ENCODE peak calls at places on chromosomes 12 and 14, in eight cellular contexts. Y, P, X, S, R, D, V and M are unnamed samples.

GRCh38 chr14:22928237-22929103 is 706 bp downstream of the PRMT5 start:
- DNase-seq in Y (no peak), P (no peak), X (no peak), S (no peak), R (no peak), D (no peak), V (no peak), M (no peak)

GRCh38 chr14:68978550-68978911 is 571 bp downstream of the ACTN1 start:
- DNase-seq in Y (peak), P (peak), X (peak), S (peak), R (peak), D (peak), V (peak), M (no peak)

GRCh38 chr12:122845041-122845864 is 10.0 kb downstream of the HIP1R start:
- DNase-seq in Y (no peak), P (peak), X (no peak), S (no peak), R (no peak), D (peak), V (no peak), M (no peak)

GRCh38 chr12:87690236-87690810 is 338.9 kb downstream of the C12orf50 start:
- DNase-seq in Y (no peak), P (no peak), X (no peak), S (no peak), R (no peak), D (no peak), V (no peak), M (no peak)

GRCh38 chr14:20415723-20416622 is 2.7 kb upstream of the TEP1 start:
- DNase-seq in Y (peak), P (no peak), X (peak), S (no peak), R (peak), D (peak), V (peak), M (no peak)

GRCh38 chr12:25701290-25701689 is 148.2 kb upstream of the LMNTD1 start:
- DNase-seq in Y (no peak), P (no peak), X (no peak), S (no peak), R (no peak), D (no peak), V (peak), M (no peak)

GRCh38 chr12:106108187-106108816 is 30.5 kb downstream of the NUAK1 start:
- DNase-seq in Y (no peak), P (no peak), X (no peak), S (no peak), R (no peak), D (peak), V (peak), M (no peak)

GRCh38 chr12:14126692-14127091 is 145.3 kb upstream of the GRIN2B start:
- DNase-seq in Y (no peak), P (no peak), X (no peak), S (no peak), R (no peak), D (no peak), V (no peak), M (no peak)

GRCh38 chr12:40672650-40673319 is 19.5 kb upstream of the CNTN1 start:
- DNase-seq in Y (no peak), P (no peak), X (no peak), S (no peak), R (no peak), D (no peak), V (no peak), M (no peak)

GRCh38 chr14:54355698-54356097 is 41.1 kb upstream of the CDKN3 start:
- DNase-seq in Y (no peak), P (no peak), X (no peak), S (no peak), R (no peak), D (no peak), V (no peak), M (no peak)

GRCh38 chr12:74337951-74338350 is 199.7 kb upstream of the ATXN7L3B start:
- DNase-seq in Y (no peak), P (no peak), X (peak), S (no peak), R (no peak), D (no peak), V (peak), M (no peak)

GRCh38 chr14:24310387-24310665 is 386 bp downstream of the LTB4R2 start:
- DNase-seq in Y (no peak), P (no peak), X (no peak), S (no peak), R (no peak), D (no peak), V (no peak), M (no peak)

GRCh38 chr14:74852922-74853530 is 22.9 kb downstream of the PROX2 start:
- DNase-seq in Y (no peak), P (no peak), X (no peak), S (no peak), R (no peak), D (no peak), V (peak), M (no peak)

GRCh38 chr14:74942608-74943007 is 12.8 kb downstream of the PGF start:
- DNase-seq in Y (no peak), P (no peak), X (no peak), S (no peak), R (no peak), D (peak), V (no peak), M (no peak)

GRCh38 chr14:72552236-72552635 is 341.7 kb downstream of the DPF3 start:
- DNase-seq in Y (no peak), P (no peak), X (no peak), S (no peak), R (no peak), D (no peak), V (no peak), M (no peak)

GRCh38 chr14:68535404-68536024 is 257.4 kb downstream of the ZFP36L1 start:
- DNase-seq in Y (no peak), P (no peak), X (no peak), S (no peak), R (no peak), D (no peak), V (peak), M (no peak)

GRCh38 chr12:2259368-2259767 is 206.6 kb downstream of the CACNA1C start:
- DNase-seq in Y (no peak), P (no peak), X (no peak), S (no peak), R (no peak), D (no peak), V (no peak), M (no peak)

GRCh38 chr12:121709478-121709890 is 3.1 kb upstream of the TMEM120B start:
- DNase-seq in Y (no peak), P (no peak), X (no peak), S (no peak), R (no peak), D (no peak), V (peak), M (no peak)

GRCh38 chr12:70652451-70652850 is 15.2 kb upstream of the PTPRB start:
- DNase-seq in Y (no peak), P (no peak), X (no peak), S (no peak), R (no peak), D (no peak), V (no peak), M (no peak)

GRCh38 chr14:31559939-31560338 is 1.3 kb upstream of the NUBPL start:
- DNase-seq in Y (no peak), P (no peak), X (no peak), S (no peak), R (no peak), D (no peak), V (no peak), M (no peak)

GRCh38 chr12:57236224-57236924 is 6.9 kb downstream of the SHMT2 start:
- DNase-seq in Y (no peak), P (peak), X (no peak), S (no peak), R (no peak), D (peak), V (no peak), M (no peak)

GRCh38 chr14:21087294-21088091 is 11.0 kb downstream of the ZNF219 start:
- DNase-seq in Y (no peak), P (no peak), X (no peak), S (peak), R (peak), D (peak), V (peak), M (no peak)

GRCh38 chr14:95475540-95476240 is 40.8 kb downstream of the SYNE3 start:
- DNase-seq in Y (no peak), P (no peak), X (no peak), S (no peak), R (no peak), D (no peak), V (no peak), M (no peak)

GRCh38 chr14:92600318-92601053 is 86.9 kb downstream of the RIN3 start:
- DNase-seq in Y (no peak), P (no peak), X (peak), S (peak), R (no peak), D (no peak), V (peak), M (no peak)

GRCh38 chr12:3251067-3251466 is 173.9 kb downstream of the TSPAN9 start:
- DNase-seq in Y (no peak), P (no peak), X (no peak), S (no peak), R (no peak), D (no peak), V (no peak), M (no peak)

GRCh38 chr12:50242751-50243191 is 40.5 kb downstream of the LIMA1 start:
- DNase-seq in Y (no peak), P (no peak), X (no peak), S (no peak), R (no peak), D (no peak), V (peak), M (no peak)
- H3K4me3 ChIP-seq in Y (no peak), P (no peak), X (no peak), S (no peak), R (no peak), D (no peak), V (peak), M (no peak)

DNA sequence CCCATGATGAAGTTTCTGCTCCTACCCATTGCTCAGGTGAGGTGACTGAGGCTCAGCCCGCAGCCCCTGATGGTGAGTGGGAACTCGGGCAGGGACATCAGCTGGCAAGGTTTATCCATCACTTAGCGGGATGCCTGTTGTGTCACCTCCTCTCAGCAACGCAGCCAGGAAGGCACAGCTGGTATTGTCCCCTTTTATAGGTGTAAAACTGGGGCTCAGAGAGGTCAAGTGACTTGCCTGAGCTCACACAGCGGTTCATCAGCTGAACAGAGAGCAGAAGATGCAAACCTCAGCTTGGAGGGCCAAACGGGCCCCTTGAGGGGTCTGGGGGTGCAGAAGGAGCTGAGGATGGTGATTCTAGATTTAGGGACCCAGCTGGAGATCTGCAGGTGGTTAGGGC is 143.6 kb downstream of the PHETA1 start:
- DNase-seq in Y (no peak), P (no peak), X (no peak), S (no peak), R (no peak), D (no peak), V (no peak), M (no peak)
- H3K4me3 ChIP-seq in Y (no peak), P (no peak), X (no peak), S (no peak), R (no peak), D (no peak), V (no peak), M (no peak)

DNA sequence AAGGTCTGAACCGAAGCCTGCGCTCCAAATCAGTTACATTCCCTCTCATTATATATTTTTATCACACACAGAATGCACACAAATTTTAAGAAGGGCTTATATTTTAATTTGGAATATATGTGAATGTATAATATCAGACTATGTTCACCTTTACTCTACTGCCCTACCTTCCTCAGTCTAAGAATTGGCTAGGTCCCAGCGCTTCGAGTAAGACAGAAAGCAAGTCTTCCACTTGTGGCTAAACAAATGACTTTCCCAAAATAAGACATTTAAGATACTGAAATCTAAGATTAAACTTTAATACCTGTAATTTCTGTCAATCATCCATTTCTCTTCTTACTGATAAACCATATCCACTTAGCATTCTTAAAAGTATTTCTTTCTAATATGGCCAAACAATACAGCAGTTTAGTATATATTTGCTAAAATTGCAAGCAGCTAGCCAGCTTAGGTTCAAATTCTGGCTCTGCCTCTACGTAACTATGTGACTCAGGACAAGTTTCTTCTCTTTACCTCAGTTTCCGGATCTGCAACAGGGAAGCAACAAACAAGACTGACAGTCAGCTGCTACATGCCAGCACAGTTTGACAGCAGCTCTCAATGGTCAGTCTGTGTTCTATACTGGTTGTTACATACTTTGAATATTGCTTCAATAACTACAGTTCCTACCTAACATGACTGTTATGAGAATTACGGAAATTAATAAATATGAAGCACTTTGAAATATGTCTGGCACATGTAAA is 2.0 kb downstream of the INTS13 start:
- DNase-seq in Y (no peak), P (no peak), X (no peak), S (no peak), R (no peak), D (no peak), V (no peak), M (no peak)
- H3K4me3 ChIP-seq in Y (no peak), P (no peak), X (no peak), S (peak), R (peak), D (no peak), V (peak), M (no peak)

GRCh38 chr14:34711808-34712712 is 2.3 kb downstream of the CFL2 start:
- DNase-seq in Y (no peak), P (no peak), X (no peak), S (no peak), R (no peak), D (no peak), V (peak), M (no peak)
- H3K4me3 ChIP-seq in Y (peak), P (no peak), X (no peak), S (no peak), R (no peak), D (no peak), V (peak), M (no peak)

GRCh38 chr12:6716874-6717437 is 6.9 kb upstream of the COPS7A start:
- DNase-seq in Y (no peak), P (no peak), X (no peak), S (no peak), R (no peak), D (no peak), V (no peak), M (no peak)
- H3K4me3 ChIP-seq in Y (no peak), P (no peak), X (no peak), S (no peak), R (no peak), D (no peak), V (no peak), M (no peak)

GRCh38 chr12:113214938-113215400 is 6.3 kb upstream of the TPCN1 start:
- DNase-seq in Y (peak), P (peak), X (peak), S (no peak), R (no peak), D (no peak), V (peak), M (no peak)
- H3K4me3 ChIP-seq in Y (no peak), P (no peak), X (no peak), S (no peak), R (no peak), D (no peak), V (no peak), M (no peak)